ENCODE peak calls at places on chromosomes 5 and 9, in eight cellular contexts. D is activated CD4-positive, alpha-beta T cell treated with anti-CD3 and anti-CD28 coated beads for 4 hours; L is NCI-H1417; J is cardiac fibroblast; X is stimulated activated CD8-positive, alpha-beta memory T cell treated with anti-CD3 and anti-CD28 coated beads, Interleukin-4, amount 100 ng/mL, for 48 hours; A is C1 segment of cervical spinal cord; M is IMR-90; R is AG09309. O is an unnamed sample.

GRCh38 chr9:138071292-138071691 is 193.7 kb downstream of the CACNA1B start:
- DNase-seq in L (no peak), R (no peak), X (no peak), M (no peak), J (no peak), D (no peak), A (no peak), O (no peak)

GRCh38 chr9:92749071-92749933 is 15.3 kb downstream of the BICD2 start:
- DNase-seq in D (no peak), L (no peak), A (no peak), M (no peak), R (no peak), J (no peak), X (no peak), O (no peak)

GRCh38 chr5:115532517-115532916 is 12.1 kb downstream of the FEM1C start:
- DNase-seq in M (peak; percentile 46), A (no peak), X (no peak), R (no peak), D (no peak), J (no peak), L (peak; percentile 14), O (no peak)

GRCh38 chr5:119355636-119356383 is at the start of gene TNFAIP8:
- DNase-seq in X (peak; percentile 86), A (no peak), R (no peak), J (peak; percentile 58), D (peak; percentile 81), L (no peak), M (peak; percentile 70), O (no peak)

GRCh38 chr5:172505403-172505759 is 51.1 kb upstream of the SH3PXD2B start:
- DNase-seq in M (no peak), D (no peak), R (no peak), L (no peak), J (no peak), A (no peak), X (no peak), O (peak; percentile 55)

GRCh38 chr9:37415011-37415719 is 7.3 kb upstream of the GRHPR start:
- DNase-seq in J (peak; percentile 81), R (peak; percentile 43), X (peak; percentile 89), D (peak; percentile 66), A (no peak), L (peak; percentile 65), M (peak; percentile 73), O (peak; percentile 68)

GRCh38 chr9:112754578-112754977 is 4.0 kb downstream of the SNX30 start:
- DNase-seq in L (no peak), A (no peak), D (peak; percentile 12), X (peak; percentile 53), M (peak; percentile 71), J (peak; percentile 58), R (no peak), O (no peak)

GRCh38 chr5:167869125-167869524 is 422.3 kb upstream of the WWC1 start:
- DNase-seq in M (no peak), X (no peak), L (no peak), D (no peak), A (no peak), R (no peak), J (no peak), O (no peak)

GRCh38 chr5:151183451-151184245 is 26.1 kb upstream of the ANXA6 start:
- DNase-seq in X (peak; percentile 17), L (peak; percentile 3), A (no peak), R (no peak), M (peak; percentile 19), D (no peak), J (peak; percentile 34), O (peak; percentile 44)

GRCh38 chr5:93736284-93736683 is 5.1 kb downstream of the POU5F2 start:
- DNase-seq in X (no peak), M (peak; percentile 77), L (no peak), A (no peak), J (peak; percentile 43), R (no peak), D (no peak), O (no peak)

GRCh38 chr5:59040007-59040803 is 457.3 kb downstream of the RAB3C start:
- DNase-seq in D (no peak), M (no peak), A (no peak), J (peak; percentile 88), X (no peak), R (no peak), L (no peak), O (no peak)

GRCh38 chr9:37082214-37082765 is 38.1 kb upstream of the ZCCHC7 start:
- DNase-seq in L (no peak), A (no peak), X (no peak), D (no peak), M (peak; percentile 28), J (peak; percentile 24), R (no peak), O (no peak)

GRCh38 chr9:96293481-96293880 is 8.5 kb downstream of the HSD17B3 start:
- DNase-seq in R (no peak), J (peak; percentile 23), A (no peak), M (peak; percentile 72), L (no peak), D (no peak), X (no peak), O (no peak)

O was measured in right atrium auricular region.